ENCODE peak calls at places on chromosomes 4 and X, in five cellular contexts. One of them, this sample, is unnamed.
A peak's percentile ranks its signal among the peaks of the same experiment; 100 is the strongest.

GRCh38 chr4:11483076-11483475 is 54.4 kb upstream of the HS3ST1 start:
- DNase-seq in stomach: no peak
- DNase-seq in heart left ventricle: no peak
- DNase-seq in sigmoid colon: no peak
- DNase-seq in Peyer's patch: no peak
- DNase-seq in this sample: no peak

GRCh38 chrX:153477901-153478300 is 7.5 kb upstream of the HAUS7 start:
- DNase-seq in stomach: no peak
- DNase-seq in heart left ventricle: no peak
- DNase-seq in sigmoid colon: no peak
- DNase-seq in Peyer's patch: no peak
- DNase-seq in this sample: no peak

GRCh38 chr4:42570221-42570620 is 86.7 kb downstream of the ATP8A1 start:
- DNase-seq in stomach: peak; percentile 94
- DNase-seq in heart left ventricle: peak; percentile 78
- DNase-seq in sigmoid colon: peak; percentile 73
- DNase-seq in Peyer's patch: no peak
- DNase-seq in this sample: no peak

GRCh38 chrX:118254611-118255010 is 91.3 kb upstream of the WDR44 start:
- DNase-seq in stomach: peak; percentile 58
- DNase-seq in heart left ventricle: no peak
- DNase-seq in sigmoid colon: no peak
- DNase-seq in Peyer's patch: peak; percentile 55
- DNase-seq in this sample: no peak

GRCh38 chr4:145340071-145340695 is 141.5 kb upstream of the SMAD1 start:
- DNase-seq in stomach: no peak
- DNase-seq in heart left ventricle: no peak
- DNase-seq in sigmoid colon: no peak
- DNase-seq in Peyer's patch: no peak
- DNase-seq in this sample: no peak

GRCh38 chrX:134554291-134554690 is 94.3 kb downstream of the HPRT1 start:
- DNase-seq in stomach: no peak
- DNase-seq in heart left ventricle: no peak
- DNase-seq in sigmoid colon: no peak
- DNase-seq in Peyer's patch: no peak
- DNase-seq in this sample: no peak

GRCh38 chrX:15146515-15146914 is 123.4 kb downstream of the ASB9 start:
- DNase-seq in stomach: peak; percentile 28
- DNase-seq in heart left ventricle: no peak
- DNase-seq in sigmoid colon: no peak
- DNase-seq in Peyer's patch: no peak
- DNase-seq in this sample: no peak

GRCh38 chr4:2507259-2507658 is 29.2 kb upstream of the FAM193A start:
- DNase-seq in stomach: no peak
- DNase-seq in heart left ventricle: no peak
- DNase-seq in sigmoid colon: no peak
- DNase-seq in Peyer's patch: no peak
- DNase-seq in this sample: no peak

GRCh38 chr4:28391877-28392276 is 1531.2 kb downstream of the STIM2 start:
- DNase-seq in stomach: no peak
- DNase-seq in heart left ventricle: no peak
- DNase-seq in sigmoid colon: no peak
- DNase-seq in Peyer's patch: no peak
- DNase-seq in this sample: no peak

GRCh38 chr4:42519803-42520417 is 122.6 kb downstream of the SHISA3 start:
- DNase-seq in stomach: peak; percentile 57
- DNase-seq in heart left ventricle: no peak
- DNase-seq in sigmoid colon: no peak
- DNase-seq in Peyer's patch: peak; percentile 25
- DNase-seq in this sample: no peak

GRCh38 chr4:119209077-119209476 is 3.4 kb upstream of the USP53 start:
- DNase-seq in stomach: no peak
- DNase-seq in heart left ventricle: no peak
- DNase-seq in sigmoid colon: no peak
- DNase-seq in Peyer's patch: no peak
- DNase-seq in this sample: no peak

GRCh38 chr4:100017627-100018310 is 67.7 kb upstream of the H2AZ1 start:
- DNase-seq in stomach: no peak
- DNase-seq in heart left ventricle: no peak
- DNase-seq in sigmoid colon: no peak
- DNase-seq in Peyer's patch: no peak
- DNase-seq in this sample: no peak

GRCh38 chr4:62711575-62711974 is 1511.4 kb downstream of the ADGRL3 start:
- DNase-seq in stomach: no peak
- DNase-seq in heart left ventricle: no peak
- DNase-seq in sigmoid colon: no peak
- DNase-seq in Peyer's patch: no peak
- DNase-seq in this sample: no peak
- TF ChIP-seq CTCF in stomach: no peak
- TF ChIP-seq CTCF in heart left ventricle: no peak
- TF ChIP-seq CTCF in sigmoid colon: no peak
- TF ChIP-seq CTCF in Peyer's patch: no peak
- TF ChIP-seq CTCF in this sample: no peak

DNA sequence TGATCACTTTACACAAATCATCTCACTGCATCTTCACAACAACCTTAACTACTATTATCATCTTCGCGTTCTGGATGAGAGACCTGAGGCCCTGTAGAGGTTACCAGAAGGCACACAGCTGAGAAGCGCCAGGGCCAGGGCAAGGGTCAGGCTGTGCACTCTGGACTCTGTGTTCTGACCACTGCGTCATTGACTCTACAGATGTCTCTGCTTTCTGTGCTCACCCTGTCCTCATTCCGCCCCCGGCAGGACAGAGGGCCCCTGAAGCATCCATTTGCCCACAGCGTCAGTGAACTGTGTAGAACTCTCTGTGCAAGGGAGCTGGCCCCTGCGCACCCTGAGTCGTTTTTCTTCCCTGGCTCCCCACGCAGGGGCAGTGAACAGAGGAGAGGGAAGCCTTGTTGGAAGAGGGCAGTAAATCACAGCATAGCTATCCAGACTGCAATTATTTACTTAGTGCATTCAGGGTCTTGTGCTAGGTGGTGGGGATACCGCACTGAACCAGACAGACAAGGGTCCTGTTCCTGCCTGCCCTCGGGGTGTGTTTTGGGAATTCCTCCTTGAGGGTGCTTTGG is 6.1 kb upstream of the WAS start:
- DNase-seq in stomach: no peak
- DNase-seq in heart left ventricle: no peak
- DNase-seq in sigmoid colon: no peak
- DNase-seq in Peyer's patch: no peak
- DNase-seq in this sample: no peak
- TF ChIP-seq POLR2A in stomach: no peak
- TF ChIP-seq POLR2A in heart left ventricle: no peak
- TF ChIP-seq POLR2A in sigmoid colon: no peak
- TF ChIP-seq POLR2A in Peyer's patch: peak; percentile 15
- TF ChIP-seq POLR2A in this sample: no peak

DNA sequence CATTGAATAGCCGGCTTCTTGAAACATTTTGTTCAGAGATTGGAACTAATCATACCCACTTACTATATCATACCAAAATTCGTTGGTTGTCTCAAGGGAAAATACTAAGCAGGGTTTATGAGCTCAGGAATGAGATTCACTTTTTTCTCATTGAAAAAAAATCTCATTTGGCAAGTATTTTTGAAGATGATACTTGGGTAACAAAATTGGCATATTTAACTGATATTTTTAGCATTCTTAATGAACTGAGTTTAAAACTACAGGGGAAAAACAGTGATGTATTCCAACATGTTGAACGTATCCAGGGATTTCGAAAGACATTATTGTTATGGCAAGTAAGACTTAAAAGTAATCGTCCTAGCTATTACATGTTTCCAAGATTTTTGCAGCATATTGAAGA is 6.4 kb downstream of the FAM200B start:
- DNase-seq in stomach: no peak
- DNase-seq in heart left ventricle: no peak
- DNase-seq in sigmoid colon: no peak
- DNase-seq in Peyer's patch: no peak
- DNase-seq in this sample: no peak
- H3K36me3 ChIP-seq in stomach: peaks cover 7% of the 10 kb centered on the region
- H3K36me3 ChIP-seq in heart left ventricle: peaks cover 27% of the 10 kb centered on the region
- H3K36me3 ChIP-seq in sigmoid colon: peaks cover 4% of the 10 kb centered on the region
- H3K36me3 ChIP-seq in Peyer's patch: peaks cover 21% of the 10 kb centered on the region
- H3K36me3 ChIP-seq in this sample: peaks cover 9% of the 10 kb centered on the region

GRCh38 chr4:7334521-7335275 is 100.0 kb downstream of the PSAPL1 start:
- DNase-seq in stomach: no peak
- DNase-seq in heart left ventricle: peak; percentile 33
- DNase-seq in sigmoid colon: no peak
- DNase-seq in Peyer's patch: no peak
- DNase-seq in this sample: no peak

GRCh38 chr4:7335363-7336066 is 99.2 kb downstream of the PSAPL1 start:
- DNase-seq in stomach: peak; percentile 62
- DNase-seq in heart left ventricle: peak; percentile 76
- DNase-seq in sigmoid colon: no peak
- DNase-seq in Peyer's patch: no peak
- DNase-seq in this sample: no peak

GRCh38 chr4:7332216-7333023 is 102.3 kb downstream of the PSAPL1 start:
- DNase-seq in stomach: no peak
- DNase-seq in heart left ventricle: peak; percentile 58
- DNase-seq in sigmoid colon: peak; percentile 82
- DNase-seq in Peyer's patch: no peak
- DNase-seq in this sample: no peak

GRCh38 chr4:7333024-7333780 is 101.5 kb downstream of the PSAPL1 start:
- DNase-seq in stomach: no peak
- DNase-seq in heart left ventricle: peak; percentile 28
- DNase-seq in sigmoid colon: no peak
- DNase-seq in Peyer's patch: no peak
- DNase-seq in this sample: no peak

GRCh38 chr4:7333801-7334421 is 100.8 kb downstream of the PSAPL1 start:
- DNase-seq in stomach: no peak
- DNase-seq in heart left ventricle: peak; percentile 54
- DNase-seq in sigmoid colon: no peak
- DNase-seq in Peyer's patch: no peak
- DNase-seq in this sample: no peak
- TF ChIP-seq CTCF in stomach: no peak
- TF ChIP-seq CTCF in heart left ventricle: no peak
- TF ChIP-seq CTCF in sigmoid colon: no peak
- TF ChIP-seq CTCF in Peyer's patch: no peak
- TF ChIP-seq CTCF in this sample: no peak

GRCh38 chr4:764405-765169 is 59.0 kb downstream of the PCGF3 start:
- DNase-seq in stomach: no peak
- DNase-seq in heart left ventricle: peak; percentile 56
- DNase-seq in sigmoid colon: no peak
- DNase-seq in Peyer's patch: no peak
- DNase-seq in this sample: no peak
- TF ChIP-seq POLR2A in stomach: no peak
- TF ChIP-seq POLR2A in heart left ventricle: no peak
- TF ChIP-seq POLR2A in sigmoid colon: no peak
- TF ChIP-seq POLR2A in Peyer's patch: no peak
- TF ChIP-seq POLR2A in this sample: no peak

GRCh38 chr4:38990241-38990640 is 42.0 kb downstream of the TMEM156 start:
- DNase-seq in stomach: no peak
- DNase-seq in heart left ventricle: no peak
- DNase-seq in sigmoid colon: no peak
- DNase-seq in Peyer's patch: no peak
- DNase-seq in this sample: no peak

GRCh38 chr4:38989487-38989886 is 42.7 kb downstream of the TMEM156 start:
- DNase-seq in stomach: no peak
- DNase-seq in heart left ventricle: no peak
- DNase-seq in sigmoid colon: no peak
- DNase-seq in Peyer's patch: no peak
- DNase-seq in this sample: no peak

GRCh38 chr4:38993683-38994082 is 38.5 kb downstream of the TMEM156 start:
- DNase-seq in stomach: no peak
- DNase-seq in heart left ventricle: no peak
- DNase-seq in sigmoid colon: no peak
- DNase-seq in Peyer's patch: no peak
- DNase-seq in this sample: no peak

DNA sequence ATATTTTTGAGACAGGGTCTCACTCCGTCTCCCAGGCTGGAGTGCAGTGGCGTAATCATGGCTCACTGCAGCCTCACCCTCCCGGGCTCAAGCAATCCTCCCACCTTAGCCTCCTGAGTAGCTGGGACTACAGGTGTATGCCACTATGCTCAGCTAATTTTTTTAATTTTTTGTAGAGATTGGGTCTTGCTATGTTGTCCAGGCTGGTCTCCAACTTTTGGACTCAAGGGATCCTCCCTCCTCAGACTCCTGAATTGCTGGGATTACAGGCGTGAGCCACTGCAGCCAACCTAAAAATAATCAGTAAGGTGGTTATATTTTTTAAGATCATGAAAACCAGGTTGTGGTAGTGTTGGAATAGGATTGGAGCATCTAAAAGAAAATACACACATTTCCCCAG is 38.1 kb downstream of the TMEM156 start:
- DNase-seq in stomach: no peak
- DNase-seq in heart left ventricle: no peak
- DNase-seq in sigmoid colon: no peak
- DNase-seq in Peyer's patch: no peak
- DNase-seq in this sample: no peak
- H3K36me3 ChIP-seq in stomach: no peaks in the 10 kb centered on the region
- H3K36me3 ChIP-seq in heart left ventricle: no peaks in the 10 kb centered on the region
- H3K36me3 ChIP-seq in sigmoid colon: no peaks in the 10 kb centered on the region
- H3K36me3 ChIP-seq in Peyer's patch: no peaks in the 10 kb centered on the region
- H3K36me3 ChIP-seq in this sample: no peaks in the 10 kb centered on the region

GRCh38 chr4:142719854-142720541 is 126.1 kb downstream of the INPP4B start:
- DNase-seq in stomach: no peak
- DNase-seq in heart left ventricle: no peak
- DNase-seq in sigmoid colon: no peak
- DNase-seq in Peyer's patch: no peak
- DNase-seq in this sample: no peak
- TF ChIP-seq CTCF in stomach: peak; percentile 36
- TF ChIP-seq CTCF in heart left ventricle: peak; percentile 24
- TF ChIP-seq CTCF in sigmoid colon: no peak
- TF ChIP-seq CTCF in Peyer's patch: no peak
- TF ChIP-seq CTCF in this sample: peak; percentile 55

GRCh38 chr4:184384810-184385557 is 89.4 kb downstream of the IRF2 start:
- DNase-seq in stomach: no peak
- DNase-seq in heart left ventricle: no peak
- DNase-seq in sigmoid colon: no peak
- DNase-seq in Peyer's patch: no peak
- DNase-seq in this sample: no peak
- TF ChIP-seq POLR2A in stomach: no peak
- TF ChIP-seq POLR2A in heart left ventricle: no peak
- TF ChIP-seq POLR2A in sigmoid colon: no peak
- TF ChIP-seq POLR2A in Peyer's patch: no peak
- TF ChIP-seq POLR2A in this sample: no peak